ENCODE peak calls at places on chromosomes 12 and 14, in five cellular contexts. One of them, this sample, is unnamed.

GRCh38 chr12:119669744-119670472 is 2.0 kb downstream of the PRKAB1 start:
- DNase-seq in endodermal cell: no peak
- DNase-seq in CD8-positive, alpha-beta T cell: no peak
- DNase-seq in upper lobe of left lung: peak
- DNase-seq in BJ: no peak
- DNase-seq in this sample: no peak

GRCh38 chr14:100416921-100417451 is 93.8 kb downstream of the SLC25A47 start:
- DNase-seq in endodermal cell: peak
- DNase-seq in BJ: peak
- DNase-seq in upper lobe of left lung: no peak
- DNase-seq in CD8-positive, alpha-beta T cell: no peak
- DNase-seq in this sample: no peak

GRCh38 chr12:124835652-124836410 is 27.8 kb downstream of the SCARB1 start:
- DNase-seq in CD8-positive, alpha-beta T cell: no peak
- DNase-seq in BJ: no peak
- DNase-seq in endodermal cell: no peak
- DNase-seq in upper lobe of left lung: no peak
- DNase-seq in this sample: no peak

GRCh38 chr14:77848031-77848430 is 48.1 kb downstream of the ADCK1 start:
- DNase-seq in upper lobe of left lung: no peak
- DNase-seq in endodermal cell: no peak
- DNase-seq in CD8-positive, alpha-beta T cell: no peak
- DNase-seq in BJ: no peak
- DNase-seq in this sample: no peak

GRCh38 chr14:72476657-72477499 is 417.0 kb downstream of the DPF3 start:
- DNase-seq in endodermal cell: peak
- DNase-seq in BJ: peak
- DNase-seq in CD8-positive, alpha-beta T cell: peak
- DNase-seq in upper lobe of left lung: no peak
- DNase-seq in this sample: no peak

GRCh38 chr12:17197971-17198370 is 592.0 kb upstream of the LMO3 start:
- DNase-seq in upper lobe of left lung: no peak
- DNase-seq in BJ: no peak
- DNase-seq in endodermal cell: no peak
- DNase-seq in CD8-positive, alpha-beta T cell: no peak
- DNase-seq in this sample: no peak

GRCh38 chr14:102930753-102931579 is 8.5 kb downstream of the AMN start:
- DNase-seq in BJ: no peak
- DNase-seq in upper lobe of left lung: peak
- DNase-seq in CD8-positive, alpha-beta T cell: no peak
- DNase-seq in endodermal cell: peak
- DNase-seq in this sample: no peak

GRCh38 chr14:101034986-101035385 is 131.5 kb upstream of the RTL1 start:
- DNase-seq in endodermal cell: peak
- DNase-seq in BJ: no peak
- DNase-seq in upper lobe of left lung: no peak
- DNase-seq in CD8-positive, alpha-beta T cell: no peak
- DNase-seq in this sample: no peak

GRCh38 chr14:26872930-26873470 is 275.2 kb upstream of the NOVA1 start:
- DNase-seq in upper lobe of left lung: no peak
- DNase-seq in BJ: no peak
- DNase-seq in CD8-positive, alpha-beta T cell: no peak
- DNase-seq in endodermal cell: no peak
- DNase-seq in this sample: no peak

GRCh38 chr12:40749863-40750262 is 57.6 kb downstream of the CNTN1 start:
- DNase-seq in BJ: no peak
- DNase-seq in CD8-positive, alpha-beta T cell: no peak
- DNase-seq in upper lobe of left lung: no peak
- DNase-seq in endodermal cell: no peak
- DNase-seq in this sample: no peak

GRCh38 chr12:40745386-40745785 is 53.1 kb downstream of the CNTN1 start:
- DNase-seq in upper lobe of left lung: no peak
- DNase-seq in BJ: no peak
- DNase-seq in CD8-positive, alpha-beta T cell: no peak
- DNase-seq in endodermal cell: no peak
- DNase-seq in this sample: no peak
- TF ChIP-seq CTCF in upper lobe of left lung: no peak
- TF ChIP-seq CTCF in BJ: no peak
- TF ChIP-seq CTCF in CD8-positive, alpha-beta T cell: no peak
- TF ChIP-seq CTCF in endodermal cell: peak
- TF ChIP-seq CTCF in this sample: no peak

GRCh38 chr12:86186449-86186848 is 69.7 kb downstream of the MGAT4C start:
- DNase-seq in endodermal cell: no peak
- DNase-seq in upper lobe of left lung: no peak
- DNase-seq in CD8-positive, alpha-beta T cell: no peak
- DNase-seq in BJ: no peak
- DNase-seq in this sample: no peak
- TF ChIP-seq CTCF in endodermal cell: peak
- TF ChIP-seq CTCF in upper lobe of left lung: no peak
- TF ChIP-seq CTCF in CD8-positive, alpha-beta T cell: no peak
- TF ChIP-seq CTCF in BJ: no peak
- TF ChIP-seq CTCF in this sample: no peak

GRCh38 chr12:115988629-115989563 is 288.6 kb downstream of the MED13L start:
- DNase-seq in BJ: no peak
- DNase-seq in endodermal cell: no peak
- DNase-seq in CD8-positive, alpha-beta T cell: no peak
- DNase-seq in upper lobe of left lung: no peak
- DNase-seq in this sample: no peak

GRCh38 chr12:115980339-115980738 is 297.2 kb downstream of the MED13L start:
- DNase-seq in BJ: no peak
- DNase-seq in upper lobe of left lung: no peak
- DNase-seq in CD8-positive, alpha-beta T cell: no peak
- DNase-seq in endodermal cell: no peak
- DNase-seq in this sample: no peak

GRCh38 chr12:115983226-115983798 is 294.2 kb downstream of the MED13L start:
- DNase-seq in BJ: no peak
- DNase-seq in endodermal cell: peak
- DNase-seq in CD8-positive, alpha-beta T cell: no peak
- DNase-seq in upper lobe of left lung: no peak
- DNase-seq in this sample: no peak

GRCh38 chr12:115988193-115988592 is 289.3 kb downstream of the MED13L start:
- DNase-seq in CD8-positive, alpha-beta T cell: no peak
- DNase-seq in endodermal cell: peak
- DNase-seq in BJ: no peak
- DNase-seq in upper lobe of left lung: no peak
- DNase-seq in this sample: no peak

DNA sequence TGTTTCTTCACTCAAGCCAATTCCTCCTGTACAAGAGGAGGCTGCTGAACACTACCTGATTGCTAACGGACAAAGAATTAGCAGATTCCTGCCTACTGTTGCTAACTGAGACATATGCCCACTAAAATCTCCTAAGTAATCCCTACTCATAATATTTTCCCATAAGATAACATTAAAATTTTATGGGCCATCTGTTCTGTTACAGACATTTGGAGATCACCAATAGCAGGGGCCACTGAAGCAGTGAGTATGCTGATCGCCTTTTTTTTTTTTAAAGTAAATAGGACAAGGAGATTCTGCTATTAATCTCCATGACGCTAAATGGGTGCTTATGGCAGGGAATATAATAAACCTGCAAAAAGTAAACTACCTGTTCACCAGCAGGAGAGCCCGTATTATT is 292.9 kb downstream of the MED13L start:
- DNase-seq in endodermal cell: no peak
- DNase-seq in CD8-positive, alpha-beta T cell: no peak
- DNase-seq in BJ: no peak
- DNase-seq in upper lobe of left lung: no peak
- DNase-seq in this sample: no peak
- TF ChIP-seq CTCF in endodermal cell: no peak
- TF ChIP-seq CTCF in CD8-positive, alpha-beta T cell: no peak
- TF ChIP-seq CTCF in BJ: no peak
- TF ChIP-seq CTCF in upper lobe of left lung: no peak
- TF ChIP-seq CTCF in this sample: no peak

DNA sequence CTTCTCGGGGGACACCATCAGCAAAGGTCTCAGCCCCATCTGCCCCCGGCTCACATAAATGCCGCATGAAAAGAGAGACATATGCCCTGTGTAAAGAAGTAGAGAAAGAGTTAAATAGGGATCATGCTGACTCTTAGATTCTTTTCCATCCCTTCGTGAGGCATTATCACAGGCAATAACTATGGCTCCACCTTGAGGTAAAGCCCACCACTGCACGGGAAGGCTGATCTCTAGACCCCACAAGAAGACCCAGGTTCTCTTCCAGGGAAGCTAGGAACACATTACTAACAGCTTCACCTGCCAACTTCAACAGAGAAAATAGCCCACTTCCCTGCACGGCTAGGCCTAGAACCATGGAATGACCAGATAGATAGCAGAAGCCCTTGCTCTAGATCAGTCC is 14.1 kb upstream of the NOP2 start:
- DNase-seq in upper lobe of left lung: no peak
- DNase-seq in CD8-positive, alpha-beta T cell: no peak
- DNase-seq in BJ: no peak
- DNase-seq in endodermal cell: peak
- DNase-seq in this sample: no peak
- TF ChIP-seq CTCF in upper lobe of left lung: no peak
- TF ChIP-seq CTCF in CD8-positive, alpha-beta T cell: no peak
- TF ChIP-seq CTCF in BJ: peak
- TF ChIP-seq CTCF in endodermal cell: peak
- TF ChIP-seq CTCF in this sample: peak

GRCh38 chr12:10873374-10873773 is 10.7 kb downstream of the PRH1 start:
- DNase-seq in upper lobe of left lung: no peak
- DNase-seq in endodermal cell: no peak
- DNase-seq in CD8-positive, alpha-beta T cell: no peak
- DNase-seq in BJ: no peak
- DNase-seq in this sample: no peak

GRCh38 chr12:10867381-10867780 is 16.7 kb downstream of the PRH1 start:
- DNase-seq in upper lobe of left lung: no peak
- DNase-seq in CD8-positive, alpha-beta T cell: no peak
- DNase-seq in BJ: no peak
- DNase-seq in endodermal cell: no peak
- DNase-seq in this sample: no peak
- TF ChIP-seq CTCF in upper lobe of left lung: no peak
- TF ChIP-seq CTCF in CD8-positive, alpha-beta T cell: no peak
- TF ChIP-seq CTCF in BJ: no peak
- TF ChIP-seq CTCF in endodermal cell: peak
- TF ChIP-seq CTCF in this sample: no peak

DNA sequence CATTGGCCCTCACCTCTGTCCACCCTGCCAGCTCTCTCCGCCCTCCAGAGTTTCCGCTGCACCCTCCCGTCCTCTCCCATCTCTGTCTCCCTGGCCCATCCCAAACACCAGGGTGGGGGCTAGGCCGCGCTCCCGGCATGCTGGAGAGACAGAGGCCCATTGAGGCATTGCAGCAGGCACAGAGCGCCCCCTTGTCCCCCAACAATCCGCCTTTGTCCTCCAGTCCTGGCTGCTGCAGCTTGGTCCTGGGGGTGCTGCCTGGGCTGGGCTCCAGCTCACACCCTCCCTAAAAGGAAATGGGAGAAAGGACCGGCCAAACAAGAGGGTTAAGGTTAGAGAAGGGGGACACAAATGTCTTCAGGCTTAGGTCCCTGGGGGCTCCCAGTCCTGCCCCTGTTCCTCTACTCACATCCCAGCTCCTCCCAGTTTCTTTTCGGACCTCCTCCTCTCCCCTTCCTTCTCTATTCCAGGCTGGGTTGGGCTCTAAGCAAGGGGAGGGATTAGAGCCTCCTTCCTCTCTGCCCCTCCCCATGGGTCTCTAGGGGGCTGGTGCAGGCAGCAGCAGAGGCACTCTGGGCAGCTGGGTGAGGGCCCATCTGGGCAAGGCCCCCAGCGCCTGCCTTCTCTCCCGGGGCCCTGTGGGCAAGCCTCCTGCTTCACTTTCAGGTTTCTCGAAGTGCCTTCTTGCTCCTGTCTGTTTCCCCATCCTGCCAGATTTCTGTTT is at the start of gene CMTM5:
- DNase-seq in BJ: no peak
- DNase-seq in CD8-positive, alpha-beta T cell: no peak
- DNase-seq in upper lobe of left lung: no peak
- DNase-seq in endodermal cell: peak
- DNase-seq in this sample: peak
- TF ChIP-seq CTCF in BJ: no peak
- TF ChIP-seq CTCF in CD8-positive, alpha-beta T cell: no peak
- TF ChIP-seq CTCF in upper lobe of left lung: no peak
- TF ChIP-seq CTCF in endodermal cell: no peak
- TF ChIP-seq CTCF in this sample: no peak

DNA sequence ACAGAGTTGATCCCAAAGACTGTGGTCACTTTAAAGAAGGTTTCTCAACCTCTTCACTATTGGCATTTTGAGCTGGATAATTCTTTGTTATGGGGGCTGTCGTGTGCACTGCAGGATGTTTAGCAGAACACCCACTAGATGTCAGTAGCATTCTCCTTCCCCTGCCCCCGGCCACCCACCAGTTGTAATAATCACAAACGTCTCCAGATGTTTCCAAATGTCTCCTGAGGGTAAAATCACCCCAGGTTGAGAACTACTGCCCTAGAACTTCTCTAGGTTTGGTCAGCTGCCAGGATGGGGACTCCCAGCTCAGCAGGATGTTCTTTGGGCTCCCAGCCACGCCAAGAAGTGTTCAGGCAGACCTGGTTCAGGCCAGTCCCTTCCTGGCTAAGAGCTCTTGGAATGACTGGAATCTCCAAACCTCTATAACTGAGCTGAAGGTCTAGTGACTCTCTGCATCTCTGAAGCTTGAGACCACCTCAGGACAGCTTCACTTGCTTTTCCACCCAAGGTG is 12.5 kb upstream of the AJUBA start:
- DNase-seq in BJ: no peak
- DNase-seq in endodermal cell: peak
- DNase-seq in CD8-positive, alpha-beta T cell: peak
- DNase-seq in upper lobe of left lung: no peak
- DNase-seq in this sample: no peak
- TF ChIP-seq CTCF in BJ: peak
- TF ChIP-seq CTCF in endodermal cell: peak
- TF ChIP-seq CTCF in CD8-positive, alpha-beta T cell: peak
- TF ChIP-seq CTCF in upper lobe of left lung: peak
- TF ChIP-seq CTCF in this sample: peak

DNA sequence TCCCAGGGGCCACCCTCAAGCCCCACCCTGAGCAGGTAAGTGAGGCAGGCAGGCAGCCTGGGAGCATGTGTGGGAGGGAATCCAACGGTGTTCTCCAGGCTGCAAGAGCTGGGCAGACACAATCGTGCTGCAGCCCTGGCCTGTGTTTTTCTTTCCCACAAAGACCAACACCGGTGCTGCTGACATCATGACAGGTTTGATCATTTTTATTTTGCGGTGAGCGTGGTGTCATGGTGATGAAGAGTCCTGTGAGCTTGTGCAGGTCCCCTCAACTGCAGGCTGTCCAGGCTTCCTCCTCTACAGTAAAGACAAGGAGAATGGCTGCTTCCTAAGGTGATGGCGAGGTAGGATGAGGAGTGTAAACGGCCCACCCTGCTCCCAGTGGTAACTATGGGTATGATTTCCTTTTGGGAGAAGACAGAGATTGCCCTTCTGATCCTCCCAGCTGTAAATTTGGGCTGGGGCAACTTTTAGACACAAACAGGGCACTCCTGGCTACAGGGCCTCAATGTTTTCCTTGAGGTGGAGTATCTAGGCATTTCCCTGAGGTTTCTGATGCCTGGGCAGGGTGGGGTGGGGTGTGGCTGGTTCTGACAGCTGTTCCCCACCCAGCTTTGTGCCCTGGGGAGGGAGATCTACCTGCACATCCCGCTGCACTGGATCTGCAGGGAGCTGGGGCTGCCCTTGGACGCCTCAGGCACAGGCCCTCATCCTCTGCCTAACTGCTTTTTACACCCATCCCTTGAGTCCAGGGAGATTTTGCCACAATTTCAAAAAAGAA is 109.1 kb downstream of the VCPKMT start:
- DNase-seq in CD8-positive, alpha-beta T cell: no peak
- DNase-seq in upper lobe of left lung: no peak
- DNase-seq in BJ: no peak
- DNase-seq in endodermal cell: peak
- DNase-seq in this sample: no peak
- TF ChIP-seq CTCF in CD8-positive, alpha-beta T cell: no peak
- TF ChIP-seq CTCF in upper lobe of left lung: no peak
- TF ChIP-seq CTCF in BJ: no peak
- TF ChIP-seq CTCF in endodermal cell: peak
- TF ChIP-seq CTCF in this sample: no peak

This sample was measured in neural crest cell.